ENCODE peak calls at places on chromosomes 13 and 19, in six cellular contexts. One of them, this sample, is unnamed.

GRCh38 chr19:30064021-30064699 is 122.1 kb downstream of the URI1 start:
- DNase-seq in foreskin fibroblast: no peak
- DNase-seq in MG63: no peak
- DNase-seq in stimulated activated CD4-positive, alpha-beta T cell treated with anti-CD3 and anti-CD28 coated beads, TNF-alpha, amount 100 ng/mL, for 48 hours: no peak
- DNase-seq in esophagus squamous epithelium: no peak
- DNase-seq in mucosa of descending colon: no peak
- DNase-seq in this sample: no peak

GRCh38 chr19:34269489-34269888 is 15.1 kb downstream of the GARRE1 start:
- DNase-seq in esophagus squamous epithelium: no peak
- DNase-seq in mucosa of descending colon: no peak
- DNase-seq in MG63: no peak
- DNase-seq in stimulated activated CD4-positive, alpha-beta T cell treated with anti-CD3 and anti-CD28 coated beads, TNF-alpha, amount 100 ng/mL, for 48 hours: no peak
- DNase-seq in foreskin fibroblast: no peak
- DNase-seq in this sample: no peak

GRCh38 chr19:41799444-41800000 is 3.1 kb downstream of the CEACAM3 start:
- DNase-seq in MG63: no peak
- DNase-seq in stimulated activated CD4-positive, alpha-beta T cell treated with anti-CD3 and anti-CD28 coated beads, TNF-alpha, amount 100 ng/mL, for 48 hours: no peak
- DNase-seq in esophagus squamous epithelium: no peak
- DNase-seq in foreskin fibroblast: no peak
- DNase-seq in mucosa of descending colon: no peak
- DNase-seq in this sample: no peak

GRCh38 chr19:588758-589692 is 656 bp upstream of the HCN2 start:
- DNase-seq in stimulated activated CD4-positive, alpha-beta T cell treated with anti-CD3 and anti-CD28 coated beads, TNF-alpha, amount 100 ng/mL, for 48 hours: no peak
- DNase-seq in esophagus squamous epithelium: no peak
- DNase-seq in MG63: no peak
- DNase-seq in foreskin fibroblast: no peak
- DNase-seq in mucosa of descending colon: no peak
- DNase-seq in this sample: no peak

GRCh38 chr19:50658438-50659317 is 9.4 kb downstream of the C19orf81 start:
- DNase-seq in stimulated activated CD4-positive, alpha-beta T cell treated with anti-CD3 and anti-CD28 coated beads, TNF-alpha, amount 100 ng/mL, for 48 hours: peak; percentile 66
- DNase-seq in foreskin fibroblast: peak; percentile 63
- DNase-seq in esophagus squamous epithelium: no peak
- DNase-seq in mucosa of descending colon: peak; percentile 60
- DNase-seq in MG63: peak; percentile 83
- DNase-seq in this sample: no peak

GRCh38 chr19:10985502-10985901 is 24.7 kb downstream of the SMARCA4 start:
- DNase-seq in esophagus squamous epithelium: no peak
- DNase-seq in MG63: no peak
- DNase-seq in foreskin fibroblast: no peak
- DNase-seq in stimulated activated CD4-positive, alpha-beta T cell treated with anti-CD3 and anti-CD28 coated beads, TNF-alpha, amount 100 ng/mL, for 48 hours: no peak
- DNase-seq in mucosa of descending colon: no peak
- DNase-seq in this sample: no peak

GRCh38 chr19:16591803-16592556 is 19.8 kb upstream of the SLC35E1 start:
- DNase-seq in stimulated activated CD4-positive, alpha-beta T cell treated with anti-CD3 and anti-CD28 coated beads, TNF-alpha, amount 100 ng/mL, for 48 hours: no peak
- DNase-seq in esophagus squamous epithelium: no peak
- DNase-seq in foreskin fibroblast: no peak
- DNase-seq in MG63: peak; percentile 47
- DNase-seq in mucosa of descending colon: no peak
- DNase-seq in this sample: no peak

GRCh38 chr19:38478273-38478971 is 44.9 kb downstream of the RYR1 start:
- DNase-seq in esophagus squamous epithelium: no peak
- DNase-seq in stimulated activated CD4-positive, alpha-beta T cell treated with anti-CD3 and anti-CD28 coated beads, TNF-alpha, amount 100 ng/mL, for 48 hours: no peak
- DNase-seq in mucosa of descending colon: no peak
- DNase-seq in MG63: no peak
- DNase-seq in foreskin fibroblast: no peak
- DNase-seq in this sample: no peak

GRCh38 chr19:37867831-37868230 is 38.6 kb downstream of the WDR87 start:
- DNase-seq in MG63: no peak
- DNase-seq in stimulated activated CD4-positive, alpha-beta T cell treated with anti-CD3 and anti-CD28 coated beads, TNF-alpha, amount 100 ng/mL, for 48 hours: no peak
- DNase-seq in mucosa of descending colon: no peak
- DNase-seq in esophagus squamous epithelium: no peak
- DNase-seq in foreskin fibroblast: peak; percentile 41
- DNase-seq in this sample: no peak

GRCh38 chr13:113135281-113135760 is 12.7 kb downstream of the F10 start:
- DNase-seq in MG63: no peak
- DNase-seq in stimulated activated CD4-positive, alpha-beta T cell treated with anti-CD3 and anti-CD28 coated beads, TNF-alpha, amount 100 ng/mL, for 48 hours: no peak
- DNase-seq in esophagus squamous epithelium: no peak
- DNase-seq in foreskin fibroblast: no peak
- DNase-seq in mucosa of descending colon: no peak
- DNase-seq in this sample: no peak

GRCh38 chr19:49212302-49212701 is 54.7 kb downstream of the TRPM4 start:
- DNase-seq in MG63: no peak
- DNase-seq in foreskin fibroblast: no peak
- DNase-seq in mucosa of descending colon: no peak
- DNase-seq in esophagus squamous epithelium: no peak
- DNase-seq in stimulated activated CD4-positive, alpha-beta T cell treated with anti-CD3 and anti-CD28 coated beads, TNF-alpha, amount 100 ng/mL, for 48 hours: no peak
- DNase-seq in this sample: no peak

GRCh38 chr19:57566396-57567256 is 7.0 kb upstream of the ZNF550 start:
- DNase-seq in mucosa of descending colon: no peak
- DNase-seq in foreskin fibroblast: no peak
- DNase-seq in stimulated activated CD4-positive, alpha-beta T cell treated with anti-CD3 and anti-CD28 coated beads, TNF-alpha, amount 100 ng/mL, for 48 hours: no peak
- DNase-seq in esophagus squamous epithelium: no peak
- DNase-seq in MG63: no peak
- DNase-seq in this sample: no peak

GRCh38 chr13:113421673-113422270 is 31.5 kb downstream of the ADPRHL1 start:
- DNase-seq in esophagus squamous epithelium: no peak
- DNase-seq in MG63: no peak
- DNase-seq in foreskin fibroblast: peak; percentile 33
- DNase-seq in stimulated activated CD4-positive, alpha-beta T cell treated with anti-CD3 and anti-CD28 coated beads, TNF-alpha, amount 100 ng/mL, for 48 hours: no peak
- DNase-seq in mucosa of descending colon: no peak
- DNase-seq in this sample: no peak

GRCh38 chr19:45768644-45769053 is 403 bp downstream of the SIX5 start:
- DNase-seq in esophagus squamous epithelium: no peak
- DNase-seq in MG63: peak; percentile 64
- DNase-seq in foreskin fibroblast: peak; percentile 35
- DNase-seq in mucosa of descending colon: peak; percentile 70
- DNase-seq in stimulated activated CD4-positive, alpha-beta T cell treated with anti-CD3 and anti-CD28 coated beads, TNF-alpha, amount 100 ng/mL, for 48 hours: no peak
- DNase-seq in this sample: no peak

GRCh38 chr19:15846923-15847322 is 31.5 kb upstream of the OR10H1 start:
- DNase-seq in MG63: no peak
- DNase-seq in esophagus squamous epithelium: no peak
- DNase-seq in stimulated activated CD4-positive, alpha-beta T cell treated with anti-CD3 and anti-CD28 coated beads, TNF-alpha, amount 100 ng/mL, for 48 hours: no peak
- DNase-seq in mucosa of descending colon: no peak
- DNase-seq in foreskin fibroblast: no peak
- DNase-seq in this sample: no peak

GRCh38 chr13:99577934-99578917 is 77.0 kb downstream of the TM9SF2 start:
- DNase-seq in MG63: no peak
- DNase-seq in foreskin fibroblast: no peak
- DNase-seq in mucosa of descending colon: no peak
- DNase-seq in stimulated activated CD4-positive, alpha-beta T cell treated with anti-CD3 and anti-CD28 coated beads, TNF-alpha, amount 100 ng/mL, for 48 hours: no peak
- DNase-seq in esophagus squamous epithelium: no peak
- DNase-seq in this sample: no peak

GRCh38 chr13:112510987-112511715 is 76.8 kb downstream of the TUBGCP3 start:
- DNase-seq in stimulated activated CD4-positive, alpha-beta T cell treated with anti-CD3 and anti-CD28 coated beads, TNF-alpha, amount 100 ng/mL, for 48 hours: peak; percentile 8
- DNase-seq in foreskin fibroblast: no peak
- DNase-seq in mucosa of descending colon: no peak
- DNase-seq in MG63: no peak
- DNase-seq in esophagus squamous epithelium: no peak
- DNase-seq in this sample: no peak

GRCh38 chr13:75255653-75256052 is 226.3 kb downstream of the TBC1D4 start:
- DNase-seq in stimulated activated CD4-positive, alpha-beta T cell treated with anti-CD3 and anti-CD28 coated beads, TNF-alpha, amount 100 ng/mL, for 48 hours: no peak
- DNase-seq in mucosa of descending colon: no peak
- DNase-seq in MG63: no peak
- DNase-seq in foreskin fibroblast: no peak
- DNase-seq in esophagus squamous epithelium: no peak
- DNase-seq in this sample: no peak

GRCh38 chr13:78601124-78601885 is 2.0 kb downstream of the POU4F1 start:
- DNase-seq in foreskin fibroblast: peak; percentile 21
- DNase-seq in mucosa of descending colon: no peak
- DNase-seq in MG63: no peak
- DNase-seq in stimulated activated CD4-positive, alpha-beta T cell treated with anti-CD3 and anti-CD28 coated beads, TNF-alpha, amount 100 ng/mL, for 48 hours: no peak
- DNase-seq in esophagus squamous epithelium: no peak
- DNase-seq in this sample: no peak